ENCODE peak calls at places on chromosomes 2 and 18, in seven cellular contexts. One of them, this sample, is unnamed. For H3K4me1, the result is how much of the 10 kb centered on the place peaks cover.

GRCh38 chr2:136065384-136065783 is 52.6 kb downstream of the CXCR4 start:
- DNase-seq in thyroid gland: no peak
- DNase-seq in HepG2: peak
- DNase-seq in psoas muscle: no peak
- DNase-seq in gastrocnemius medialis: no peak
- DNase-seq in A549: no peak
- DNase-seq in CD8-positive, alpha-beta T cell: no peak
- DNase-seq in this sample: no peak

GRCh38 chr18:6256521-6256920 is 158.2 kb downstream of the L3MBTL4 start:
- DNase-seq in thyroid gland: no peak
- DNase-seq in HepG2: no peak
- DNase-seq in psoas muscle: no peak
- DNase-seq in gastrocnemius medialis: no peak
- DNase-seq in A549: no peak
- DNase-seq in CD8-positive, alpha-beta T cell: no peak
- DNase-seq in this sample: no peak

GRCh38 chr2:156526950-156527636 is 90.9 kb downstream of the GPD2 start:
- DNase-seq in thyroid gland: no peak
- DNase-seq in HepG2: no peak
- DNase-seq in psoas muscle: no peak
- DNase-seq in gastrocnemius medialis: no peak
- DNase-seq in A549: no peak
- DNase-seq in CD8-positive, alpha-beta T cell: no peak
- DNase-seq in this sample: no peak

GRCh38 chr18:9868857-9869712 is 16.7 kb upstream of the TXNDC2 start:
- DNase-seq in thyroid gland: no peak
- DNase-seq in HepG2: no peak
- DNase-seq in psoas muscle: no peak
- DNase-seq in gastrocnemius medialis: no peak
- DNase-seq in A549: no peak
- DNase-seq in CD8-positive, alpha-beta T cell: no peak
- DNase-seq in this sample: no peak

GRCh38 chr18:74480149-74480651 is 16.0 kb upstream of the CNDP2 start:
- DNase-seq in thyroid gland: no peak
- DNase-seq in HepG2: peak
- DNase-seq in psoas muscle: no peak
- DNase-seq in gastrocnemius medialis: no peak
- DNase-seq in A549: no peak
- DNase-seq in CD8-positive, alpha-beta T cell: no peak
- DNase-seq in this sample: no peak

GRCh38 chr2:46575467-46575866 is 96.1 kb downstream of the TMEM247 start:
- DNase-seq in thyroid gland: no peak
- DNase-seq in HepG2: no peak
- DNase-seq in psoas muscle: no peak
- DNase-seq in gastrocnemius medialis: no peak
- DNase-seq in A549: no peak
- DNase-seq in CD8-positive, alpha-beta T cell: no peak
- DNase-seq in this sample: no peak

GRCh38 chr2:110679337-110679707 is 1.5 kb upstream of the BUB1 start:
- DNase-seq in thyroid gland: no peak
- DNase-seq in HepG2: no peak
- DNase-seq in psoas muscle: no peak
- DNase-seq in gastrocnemius medialis: no peak
- DNase-seq in A549: no peak
- DNase-seq in CD8-positive, alpha-beta T cell: no peak
- DNase-seq in this sample: no peak

GRCh38 chr18:29378739-29379138 is 1201.8 kb upstream of the CDH2 start:
- DNase-seq in thyroid gland: no peak
- DNase-seq in HepG2: no peak
- DNase-seq in psoas muscle: no peak
- DNase-seq in gastrocnemius medialis: no peak
- DNase-seq in A549: no peak
- DNase-seq in CD8-positive, alpha-beta T cell: no peak
- DNase-seq in this sample: no peak

GRCh38 chr18:49377742-49378141 is 82.7 kb downstream of the DYM start:
- DNase-seq in thyroid gland: no peak
- DNase-seq in HepG2: peak
- DNase-seq in psoas muscle: no peak
- DNase-seq in gastrocnemius medialis: no peak
- DNase-seq in A549: no peak
- DNase-seq in CD8-positive, alpha-beta T cell: no peak
- DNase-seq in this sample: no peak

GRCh38 chr2:62774555-62775366 is 69.2 kb downstream of the EHBP1 start:
- DNase-seq in thyroid gland: no peak
- DNase-seq in HepG2: peak
- DNase-seq in psoas muscle: no peak
- DNase-seq in gastrocnemius medialis: no peak
- DNase-seq in A549: no peak
- DNase-seq in CD8-positive, alpha-beta T cell: no peak
- DNase-seq in this sample: no peak

DNA sequence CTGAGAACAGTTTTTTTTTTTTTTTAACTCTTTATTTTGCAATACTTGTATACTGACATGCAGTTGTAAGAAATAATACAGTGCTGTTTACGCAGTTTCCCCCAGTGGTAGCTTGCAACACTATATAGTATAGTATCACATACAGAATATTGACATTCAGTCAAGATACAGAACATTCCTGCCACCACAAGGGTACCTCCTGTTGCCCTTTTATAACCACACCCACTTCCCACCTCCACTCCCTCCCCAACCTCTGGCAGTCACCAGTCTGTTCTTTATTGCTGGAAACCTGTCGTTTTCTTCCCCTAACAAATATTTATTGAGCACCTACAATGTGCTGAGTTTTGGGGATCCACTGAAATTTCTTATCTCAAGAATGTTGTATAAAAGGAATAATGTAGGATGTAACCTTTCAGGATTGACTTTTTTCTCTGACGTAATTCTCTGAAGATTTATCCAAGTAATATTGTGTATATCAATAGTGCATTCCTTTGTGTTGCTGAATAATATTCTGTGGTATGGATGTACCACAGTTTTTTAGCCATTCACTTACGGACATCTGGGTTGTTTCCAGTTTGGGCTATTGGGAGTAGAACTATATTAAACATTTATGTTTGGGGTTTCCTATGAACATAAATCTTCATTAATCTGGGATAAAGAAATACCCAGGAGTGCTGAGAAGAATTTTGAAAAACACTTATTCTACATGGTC is 51.4 kb upstream of the EML6 start:
- DNase-seq in thyroid gland: no peak
- DNase-seq in HepG2: peak
- DNase-seq in psoas muscle: no peak
- DNase-seq in gastrocnemius medialis: no peak
- DNase-seq in A549: no peak
- DNase-seq in CD8-positive, alpha-beta T cell: no peak
- DNase-seq in this sample: no peak
- H3K4me1 ChIP-seq in thyroid gland: half or more
- H3K4me1 ChIP-seq in HepG2: half or more
- H3K4me1 ChIP-seq in psoas muscle: under half
- H3K4me1 ChIP-seq in gastrocnemius medialis: under half
- H3K4me1 ChIP-seq in A549: under half
- H3K4me1 ChIP-seq in CD8-positive, alpha-beta T cell: under half
- H3K4me1 ChIP-seq in this sample: half or more

GRCh38 chr2:40096360-40096759 is 317.3 kb upstream of the THUMPD2 start:
- DNase-seq in thyroid gland: no peak
- DNase-seq in HepG2: no peak
- DNase-seq in psoas muscle: no peak
- DNase-seq in gastrocnemius medialis: no peak
- DNase-seq in A549: no peak
- DNase-seq in CD8-positive, alpha-beta T cell: no peak
- DNase-seq in this sample: no peak
- H3K4me1 ChIP-seq in thyroid gland: under half
- H3K4me1 ChIP-seq in HepG2: under half
- H3K4me1 ChIP-seq in psoas muscle: under half
- H3K4me1 ChIP-seq in gastrocnemius medialis: under half
- H3K4me1 ChIP-seq in A549: under half
- H3K4me1 ChIP-seq in CD8-positive, alpha-beta T cell: under half
- H3K4me1 ChIP-seq in this sample: under half

GRCh38 chr2:160467086-160467485 is 26.5 kb downstream of the RBMS1 start:
- DNase-seq in thyroid gland: no peak
- DNase-seq in HepG2: no peak
- DNase-seq in psoas muscle: no peak
- DNase-seq in gastrocnemius medialis: no peak
- DNase-seq in A549: no peak
- DNase-seq in CD8-positive, alpha-beta T cell: no peak
- DNase-seq in this sample: no peak

GRCh38 chr2:160471950-160472349 is 21.7 kb downstream of the RBMS1 start:
- DNase-seq in thyroid gland: no peak
- DNase-seq in HepG2: no peak
- DNase-seq in psoas muscle: no peak
- DNase-seq in gastrocnemius medialis: no peak
- DNase-seq in A549: no peak
- DNase-seq in CD8-positive, alpha-beta T cell: no peak
- DNase-seq in this sample: no peak

GRCh38 chr2:160469615-160470204 is 23.9 kb downstream of the RBMS1 start:
- DNase-seq in thyroid gland: no peak
- DNase-seq in HepG2: no peak
- DNase-seq in psoas muscle: no peak
- DNase-seq in gastrocnemius medialis: no peak
- DNase-seq in A549: no peak
- DNase-seq in CD8-positive, alpha-beta T cell: no peak
- DNase-seq in this sample: no peak

GRCh38 chr2:160472839-160473251 is 20.8 kb downstream of the RBMS1 start:
- DNase-seq in thyroid gland: no peak
- DNase-seq in HepG2: no peak
- DNase-seq in psoas muscle: no peak
- DNase-seq in gastrocnemius medialis: no peak
- DNase-seq in A549: no peak
- DNase-seq in CD8-positive, alpha-beta T cell: no peak
- DNase-seq in this sample: no peak

GRCh38 chr2:160469164-160469563 is 24.4 kb downstream of the RBMS1 start:
- DNase-seq in thyroid gland: no peak
- DNase-seq in HepG2: no peak
- DNase-seq in psoas muscle: no peak
- DNase-seq in gastrocnemius medialis: no peak
- DNase-seq in A549: no peak
- DNase-seq in CD8-positive, alpha-beta T cell: no peak
- DNase-seq in this sample: no peak
- H3K4me1 ChIP-seq in thyroid gland: under half
- H3K4me1 ChIP-seq in HepG2: under half
- H3K4me1 ChIP-seq in psoas muscle: half or more
- H3K4me1 ChIP-seq in gastrocnemius medialis: half or more
- H3K4me1 ChIP-seq in A549: under half
- H3K4me1 ChIP-seq in CD8-positive, alpha-beta T cell: under half
- H3K4me1 ChIP-seq in this sample: half or more

DNA sequence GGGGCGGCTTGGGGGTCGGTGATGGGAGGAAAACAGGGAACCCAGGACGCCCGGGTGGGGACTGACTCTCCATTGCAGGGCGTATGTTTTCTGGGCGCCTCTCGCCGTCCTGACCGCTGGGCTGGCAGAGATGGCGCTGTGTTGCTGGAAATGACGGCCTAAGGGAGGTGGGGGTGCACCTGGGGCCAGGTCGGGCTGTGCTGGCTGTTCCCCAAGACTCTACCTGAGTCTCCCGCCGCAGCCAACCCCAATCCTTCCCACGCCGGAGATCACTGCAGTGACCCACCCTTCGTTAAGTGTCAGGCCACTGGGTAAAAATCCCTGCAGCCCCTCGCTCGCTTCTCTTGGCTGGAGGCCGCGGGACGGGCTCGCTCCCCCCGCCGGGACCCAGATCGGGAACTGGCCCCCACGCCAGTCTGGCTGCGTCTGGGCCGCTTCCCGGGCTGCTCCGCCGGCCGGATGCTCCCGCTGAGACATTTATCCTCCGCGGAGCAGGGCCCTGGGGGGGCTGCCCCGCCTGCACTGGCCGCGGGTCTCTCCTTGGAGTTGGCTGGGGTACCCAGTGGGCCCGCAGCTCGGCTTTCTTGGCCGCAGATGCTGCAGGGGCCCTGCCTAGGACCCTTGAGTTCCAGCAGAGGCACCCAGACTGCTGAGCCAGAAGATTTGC is 7.8 kb upstream of the ARMC9 start:
- DNase-seq in thyroid gland: peak
- DNase-seq in HepG2: no peak
- DNase-seq in psoas muscle: peak
- DNase-seq in gastrocnemius medialis: peak
- DNase-seq in A549: no peak
- DNase-seq in CD8-positive, alpha-beta T cell: no peak
- DNase-seq in this sample: no peak
- H3K4me1 ChIP-seq in thyroid gland: under half
- H3K4me1 ChIP-seq in HepG2: half or more
- H3K4me1 ChIP-seq in psoas muscle: under half
- H3K4me1 ChIP-seq in gastrocnemius medialis: under half
- H3K4me1 ChIP-seq in A549: under half
- H3K4me1 ChIP-seq in CD8-positive, alpha-beta T cell: under half
- H3K4me1 ChIP-seq in this sample: half or more

GRCh38 chr2:219689676-219690628 is 62.5 kb downstream of the SLC4A3 start:
- DNase-seq in thyroid gland: peak
- DNase-seq in HepG2: peak
- DNase-seq in psoas muscle: no peak
- DNase-seq in gastrocnemius medialis: no peak
- DNase-seq in A549: peak
- DNase-seq in CD8-positive, alpha-beta T cell: no peak
- DNase-seq in this sample: no peak

GRCh38 chr2:219691551-219691950 is 64.1 kb downstream of the SLC4A3 start:
- DNase-seq in thyroid gland: no peak
- DNase-seq in HepG2: no peak
- DNase-seq in psoas muscle: no peak
- DNase-seq in gastrocnemius medialis: no peak
- DNase-seq in A549: no peak
- DNase-seq in CD8-positive, alpha-beta T cell: no peak
- DNase-seq in this sample: no peak

GRCh38 chr2:219688560-219689445 is 61.4 kb downstream of the SLC4A3 start:
- DNase-seq in thyroid gland: no peak
- DNase-seq in HepG2: peak
- DNase-seq in psoas muscle: no peak
- DNase-seq in gastrocnemius medialis: no peak
- DNase-seq in A549: no peak
- DNase-seq in CD8-positive, alpha-beta T cell: no peak
- DNase-seq in this sample: no peak

GRCh38 chr2:219695145-219695544 is 67.7 kb downstream of the SLC4A3 start:
- DNase-seq in thyroid gland: no peak
- DNase-seq in HepG2: no peak
- DNase-seq in psoas muscle: no peak
- DNase-seq in gastrocnemius medialis: no peak
- DNase-seq in A549: no peak
- DNase-seq in CD8-positive, alpha-beta T cell: no peak
- DNase-seq in this sample: no peak

DNA sequence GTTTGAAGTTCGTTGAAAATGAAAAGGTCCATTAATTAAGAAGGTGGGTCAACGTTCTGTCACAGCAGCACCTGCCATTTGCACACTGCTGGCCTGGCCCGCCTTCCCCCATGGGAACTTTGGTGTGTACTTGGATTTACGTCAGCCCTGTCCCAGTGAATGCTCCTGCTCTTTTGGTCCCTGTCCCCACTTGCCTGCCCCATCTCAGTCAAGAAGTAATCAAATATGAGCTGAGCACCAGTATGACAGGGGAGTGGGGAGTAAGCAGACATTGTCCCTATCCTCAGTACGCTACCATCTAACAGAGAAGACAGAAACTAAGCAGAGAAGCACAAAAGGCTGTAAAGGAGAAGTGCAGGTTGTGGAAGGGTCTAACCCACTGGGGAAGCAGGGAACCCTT is 65.1 kb downstream of the SLC4A3 start:
- DNase-seq in thyroid gland: no peak
- DNase-seq in HepG2: no peak
- DNase-seq in psoas muscle: no peak
- DNase-seq in gastrocnemius medialis: no peak
- DNase-seq in A549: no peak
- DNase-seq in CD8-positive, alpha-beta T cell: no peak
- DNase-seq in this sample: no peak
- H3K4me1 ChIP-seq in thyroid gland: under half
- H3K4me1 ChIP-seq in HepG2: under half
- H3K4me1 ChIP-seq in psoas muscle: under half
- H3K4me1 ChIP-seq in gastrocnemius medialis: under half
- H3K4me1 ChIP-seq in A549: under half
- H3K4me1 ChIP-seq in CD8-positive, alpha-beta T cell: under half
- H3K4me1 ChIP-seq in this sample: under half

GRCh38 chr2:98457045-98457696 is 12.5 kb downstream of the INPP4A start:
- DNase-seq in thyroid gland: no peak
- DNase-seq in HepG2: no peak
- DNase-seq in psoas muscle: no peak
- DNase-seq in gastrocnemius medialis: no peak
- DNase-seq in A549: peak
- DNase-seq in CD8-positive, alpha-beta T cell: no peak
- DNase-seq in this sample: no peak
- H3K4me1 ChIP-seq in thyroid gland: under half
- H3K4me1 ChIP-seq in HepG2: under half
- H3K4me1 ChIP-seq in psoas muscle: under half
- H3K4me1 ChIP-seq in gastrocnemius medialis: under half
- H3K4me1 ChIP-seq in A549: half or more
- H3K4me1 ChIP-seq in CD8-positive, alpha-beta T cell: half or more
- H3K4me1 ChIP-seq in this sample: half or more

This sample was measured in esophagus muscularis mucosa.